ENCODE peak calls at places on chromosomes 2 and 18, in six cellular contexts. H, I, Q, S, U and O are unnamed samples.

GRCh38 chr2:37563375-37564011 is 107.9 kb downstream of the CDC42EP3 start:
- DNase-seq in H (no peak), I (peak), Q (no peak), S (no peak), U (no peak), O (no peak)

GRCh38 chr2:55047677-55048299 is 2.5 kb downstream of the RTN4 start:
- DNase-seq in H (peak), I (peak), Q (peak), S (no peak), U (peak), O (peak)

GRCh38 chr2:109148347-109148746 is 19.3 kb downstream of the SH3RF3 start:
- DNase-seq in H (no peak), I (peak), Q (peak), S (no peak), U (no peak), O (no peak)

GRCh38 chr2:231988179-231988866 is 26.8 kb downstream of the DIS3L2 start:
- DNase-seq in H (no peak), I (no peak), Q (no peak), S (no peak), U (no peak), O (no peak)

GRCh38 chr2:219707496-219708285 is 80.3 kb downstream of the SLC4A3 start:
- DNase-seq in H (no peak), I (no peak), Q (peak), S (no peak), U (peak), O (no peak)

GRCh38 chr2:85504434-85505261 is 34.3 kb upstream of the MAT2A start:
- DNase-seq in H (no peak), I (peak), Q (peak), S (peak), U (peak), O (peak)

GRCh38 chr2:9666306-9666705 is 35.5 kb upstream of the YWHAQ start:
- DNase-seq in H (no peak), I (peak), Q (no peak), S (no peak), U (no peak), O (no peak)

GRCh38 chr2:130908832-130909231 is 72.1 kb downstream of the ARHGEF4 start:
- DNase-seq in H (no peak), I (no peak), Q (no peak), S (no peak), U (no peak), O (no peak)

GRCh38 chr2:8203354-8203753 is 478.5 kb upstream of the ID2 start:
- DNase-seq in H (no peak), I (no peak), Q (no peak), S (no peak), U (no peak), O (no peak)

GRCh38 chr2:134677866-134678774 is 40.7 kb downstream of the TMEM163 start:
- DNase-seq in H (no peak), I (no peak), Q (no peak), S (no peak), U (no peak), O (peak)

GRCh38 chr2:134127496-134127895 is 126.4 kb upstream of the MGAT5 start:
- DNase-seq in H (no peak), I (no peak), Q (no peak), S (no peak), U (no peak), O (no peak)

GRCh38 chr2:227480528-227480927 is 8.6 kb downstream of the AGFG1 start:
- DNase-seq in H (no peak), I (no peak), Q (no peak), S (no peak), U (no peak), O (no peak)

GRCh38 chr2:66563473-66563872 is 128.5 kb downstream of the MEIS1 start:
- DNase-seq in H (no peak), I (no peak), Q (no peak), S (no peak), U (no peak), O (no peak)

GRCh38 chr18:23703057-23703986 is 14.1 kb downstream of the LAMA3 start:
- DNase-seq in H (peak), I (peak), Q (peak), S (peak), U (peak), O (peak)

GRCh38 chr2:44598731-44599529 is 237.2 kb downstream of the CAMKMT start:
- DNase-seq in H (no peak), I (no peak), Q (no peak), S (no peak), U (no peak), O (no peak)

GRCh38 chr2:85862426-85862825 is 26.4 kb downstream of the ST3GAL5 start:
- DNase-seq in H (no peak), I (no peak), Q (peak), S (no peak), U (no peak), O (no peak)

GRCh38 chr18:63679820-63680606 is 18.3 kb upstream of the SERPINB3 start:
- DNase-seq in H (no peak), I (no peak), Q (no peak), S (no peak), U (no peak), O (no peak)

GRCh38 chr18:47250415-47251046 is 929 bp downstream of the SKOR2 start:
- DNase-seq in H (no peak), I (no peak), Q (no peak), S (no peak), U (no peak), O (no peak)

GRCh38 chr2:184599054-184599874 is 935 bp downstream of the ZNF804A start:
- DNase-seq in H (peak), I (peak), Q (peak), S (no peak), U (peak), O (peak)

GRCh38 chr2:96951125-96951654 is 35.2 kb downstream of the FAM178B start:
- DNase-seq in H (peak), I (peak), Q (peak), S (peak), U (peak), O (peak)

GRCh38 chr2:68167186-68167585 is 9.5 kb downstream of the PNO1 start:
- DNase-seq in H (no peak), I (peak), Q (no peak), S (no peak), U (peak), O (no peak)

GRCh38 chr2:109510136-109511028 is 103.4 kb downstream of the SEPTIN10 start:
- DNase-seq in H (peak), I (peak), Q (peak), S (peak), U (peak), O (peak)

DNA sequence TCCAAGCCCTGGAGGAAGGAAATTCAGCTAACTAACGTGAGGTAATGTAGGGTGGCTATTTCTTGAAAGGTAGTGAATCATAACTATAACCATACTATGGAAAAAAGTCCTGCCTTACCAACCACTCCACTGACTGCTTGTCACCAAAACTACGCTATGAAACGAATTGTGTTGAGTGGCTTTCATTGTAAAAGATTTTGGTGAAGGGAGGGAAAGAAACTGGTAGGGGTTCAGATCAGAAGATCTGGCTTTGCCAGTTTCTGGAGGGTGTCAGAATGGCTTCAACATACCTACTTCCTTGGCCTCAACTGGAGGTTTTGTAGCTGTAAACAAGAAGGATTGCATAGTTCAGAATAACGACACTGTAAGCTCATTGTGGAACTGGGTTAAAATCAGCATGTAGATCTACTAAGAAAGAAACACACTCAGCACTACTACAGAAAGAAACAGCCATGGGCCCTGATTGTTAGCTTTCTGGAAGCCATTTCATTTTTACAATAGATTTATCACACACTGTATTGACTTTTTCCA is 2.1 kb upstream of the ITGA4 start:
- DNase-seq in H (no peak), I (no peak), Q (no peak), S (no peak), U (no peak), O (no peak)
- H3K4me2 ChIP-seq in H (peak), I (no peak), Q (no peak), S (no peak), U (no peak), O (no peak)

GRCh38 chr2:127118467-127118866 is 11.5 kb upstream of the BIN1 start:
- DNase-seq in H (no peak), I (no peak), Q (no peak), S (no peak), U (no peak), O (no peak)
- H3K4me2 ChIP-seq in H (no peak), I (no peak), Q (no peak), S (no peak), U (no peak), O (no peak)

GRCh38 chr2:3059111-3059990 is 318.3 kb downstream of the EIPR1 start:
- DNase-seq in H (no peak), I (no peak), Q (no peak), S (no peak), U (no peak), O (no peak)

GRCh38 chr2:3051266-3051665 is 326.4 kb downstream of the EIPR1 start:
- DNase-seq in H (no peak), I (no peak), Q (no peak), S (no peak), U (no peak), O (no peak)

DNA sequence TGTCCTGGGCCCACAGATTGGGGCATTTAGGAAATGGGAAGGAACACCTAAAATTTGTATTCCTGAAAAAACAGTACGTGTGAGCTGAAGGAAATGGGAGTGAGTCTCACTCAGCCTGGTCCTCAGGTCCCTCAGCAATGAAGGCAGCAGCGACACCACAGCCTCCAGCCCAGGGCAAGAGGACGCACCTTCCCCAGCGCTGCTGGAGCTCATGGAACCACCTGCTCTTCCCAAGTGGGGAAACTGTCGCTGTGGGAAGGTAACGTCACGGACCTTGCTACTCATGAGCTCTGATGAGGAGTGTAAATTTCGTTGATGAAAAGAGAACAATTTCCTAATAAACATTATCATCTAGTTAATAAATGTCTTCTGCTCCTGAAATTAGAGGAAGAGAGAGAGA is 323.6 kb downstream of the EIPR1 start:
- DNase-seq in H (no peak), I (no peak), Q (no peak), S (no peak), U (no peak), O (no peak)
- H3K4me2 ChIP-seq in H (no peak), I (no peak), Q (no peak), S (no peak), U (no peak), O (no peak)

GRCh38 chr2:233356546-233357308 is 2.4 kb downstream of the DGKD start:
- DNase-seq in H (peak), I (no peak), Q (no peak), S (no peak), U (no peak), O (no peak)
- H3K4me2 ChIP-seq in H (peak), I (no peak), Q (peak), S (peak), U (no peak), O (no peak)

GRCh38 chr2:25420820-25421237 is 79.1 kb upstream of the DNMT3A start:
- DNase-seq in H (peak), I (no peak), Q (no peak), S (no peak), U (no peak), O (no peak)
- H3K4me2 ChIP-seq in H (peak), I (no peak), Q (no peak), S (no peak), U (no peak), O (no peak)

GRCh38 chr2:236257575-236257974 is 6.6 kb downstream of the ASB18 start:
- DNase-seq in H (no peak), I (no peak), Q (no peak), S (no peak), U (no peak), O (no peak)

GRCh38 chr2:236254674-236255073 is 9.5 kb downstream of the ASB18 start:
- DNase-seq in H (no peak), I (no peak), Q (no peak), S (no peak), U (no peak), O (no peak)

GRCh38 chr2:236259371-236259770 is 4.8 kb downstream of the ASB18 start:
- DNase-seq in H (no peak), I (no peak), Q (no peak), S (no peak), U (no peak), O (no peak)

GRCh38 chr2:236256601-236257000 is 7.6 kb downstream of the ASB18 start:
- DNase-seq in H (no peak), I (no peak), Q (no peak), S (no peak), U (no peak), O (no peak)

GRCh38 chr2:236257171-236257570 is 7.0 kb downstream of the ASB18 start:
- DNase-seq in H (no peak), I (no peak), Q (no peak), S (no peak), U (no peak), O (no peak)
- H3K4me2 ChIP-seq in H (no peak), I (no peak), Q (no peak), S (no peak), U (no peak), O (no peak)

GRCh38 chr2:217979151-217979811 is 23.5 kb downstream of the TNS1 start:
- DNase-seq in H (no peak), I (peak), Q (peak), S (no peak), U (peak), O (peak)
- H3K4me2 ChIP-seq in H (no peak), I (no peak), Q (peak), S (no peak), U (peak), O (peak)

DNA sequence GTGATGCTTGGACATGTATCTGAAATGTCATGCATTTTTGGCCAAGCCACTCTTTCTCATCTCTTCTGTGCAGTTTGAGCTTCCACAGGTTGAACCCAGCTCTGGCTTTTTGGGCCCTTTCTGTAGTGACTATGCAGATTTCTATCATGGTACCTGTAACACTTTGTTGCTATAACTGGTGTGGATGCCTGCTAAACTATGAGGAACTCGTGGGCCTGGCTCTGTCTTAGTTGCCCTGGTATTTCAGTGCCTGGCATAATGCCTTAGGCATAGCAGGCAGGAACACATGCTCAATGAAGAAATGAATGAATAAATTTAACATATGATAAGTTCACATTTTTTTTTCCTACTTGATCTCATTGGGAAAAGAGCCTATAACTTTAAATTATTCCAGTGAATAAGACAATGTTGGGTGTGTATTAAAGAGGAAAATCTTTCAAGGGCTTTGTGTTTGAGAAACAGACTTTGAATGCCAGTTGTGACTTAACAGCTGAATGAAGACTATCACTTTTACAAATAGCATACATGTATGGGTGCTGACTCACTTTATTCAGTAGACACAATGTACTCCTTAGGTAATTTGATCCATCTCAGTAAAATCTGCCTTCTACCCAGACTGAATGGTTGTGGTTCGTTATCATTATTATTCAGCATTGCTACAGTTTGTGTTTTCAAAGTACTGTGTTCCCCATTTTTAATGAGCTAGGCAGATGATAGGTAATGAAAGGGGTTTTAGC is 86.4 kb upstream of the MAP4K3 start:
- DNase-seq in H (no peak), I (peak), Q (peak), S (peak), U (peak), O (peak)
- H3K4me2 ChIP-seq in H (no peak), I (peak), Q (peak), S (peak), U (no peak), O (peak)

GRCh38 chr18:59874166-59874565 is 25.6 kb upstream of the PMAIP1 start:
- DNase-seq in H (no peak), I (peak), Q (peak), S (peak), U (peak), O (peak)
- H3K4me2 ChIP-seq in H (peak), I (peak), Q (peak), S (peak), U (no peak), O (peak)